ENCODE peak calls at places on chromosomes 2 and 18, in eight cellular contexts. One of them, this sample, is unnamed. For H3K4me1, the result is how much of the 10 kb centered on the place peaks cover.

GRCh38 chr2:1739961-1740713 is 4.2 kb downstream of the PXDN start:
- DNase-seq in adipocyte: no peak
- DNase-seq in SJSA1: peak
- DNase-seq in PC-3: no peak
- DNase-seq in ovary: peak
- DNase-seq in left ventricle myocardium inferior: no peak
- DNase-seq in neuronal stem cell: no peak
- DNase-seq in aorta: no peak
- DNase-seq in this sample: no peak

GRCh38 chr2:209719034-209719433 is 52.6 kb upstream of the UNC80 start:
- DNase-seq in neuronal stem cell: no peak
- DNase-seq in ovary: no peak
- DNase-seq in left ventricle myocardium inferior: no peak
- DNase-seq in PC-3: no peak
- DNase-seq in aorta: no peak
- DNase-seq in SJSA1: no peak
- DNase-seq in adipocyte: no peak
- DNase-seq in this sample: no peak

GRCh38 chr2:60641866-60642788 is 88.7 kb upstream of the BCL11A start:
- DNase-seq in neuronal stem cell: peak
- DNase-seq in left ventricle myocardium inferior: no peak
- DNase-seq in ovary: no peak
- DNase-seq in SJSA1: peak
- DNase-seq in PC-3: peak
- DNase-seq in aorta: no peak
- DNase-seq in adipocyte: peak
- DNase-seq in this sample: peak

GRCh38 chr2:50196775-50197482 is 835.0 kb downstream of the NRXN1 start:
- DNase-seq in left ventricle myocardium inferior: no peak
- DNase-seq in aorta: no peak
- DNase-seq in neuronal stem cell: no peak
- DNase-seq in SJSA1: no peak
- DNase-seq in PC-3: no peak
- DNase-seq in ovary: no peak
- DNase-seq in adipocyte: no peak
- DNase-seq in this sample: no peak

GRCh38 chr2:151472966-151473365 is 63.3 kb downstream of the RIF1 start:
- DNase-seq in SJSA1: no peak
- DNase-seq in neuronal stem cell: no peak
- DNase-seq in adipocyte: no peak
- DNase-seq in left ventricle myocardium inferior: no peak
- DNase-seq in ovary: no peak
- DNase-seq in PC-3: no peak
- DNase-seq in aorta: no peak
- DNase-seq in this sample: no peak

GRCh38 chr18:78510636-78511035 is 469.0 kb upstream of the SALL3 start:
- DNase-seq in ovary: no peak
- DNase-seq in left ventricle myocardium inferior: no peak
- DNase-seq in adipocyte: no peak
- DNase-seq in aorta: no peak
- DNase-seq in PC-3: no peak
- DNase-seq in neuronal stem cell: no peak
- DNase-seq in SJSA1: no peak
- DNase-seq in this sample: no peak

GRCh38 chr2:72794572-72794971 is 31.3 kb downstream of the EXOC6B start:
- DNase-seq in ovary: no peak
- DNase-seq in adipocyte: no peak
- DNase-seq in left ventricle myocardium inferior: no peak
- DNase-seq in SJSA1: peak
- DNase-seq in aorta: no peak
- DNase-seq in neuronal stem cell: no peak
- DNase-seq in PC-3: peak
- DNase-seq in this sample: no peak

GRCh38 chr2:150811259-150811912 is 323.9 kb upstream of the RND3 start:
- DNase-seq in left ventricle myocardium inferior: no peak
- DNase-seq in SJSA1: no peak
- DNase-seq in adipocyte: peak
- DNase-seq in PC-3: peak
- DNase-seq in neuronal stem cell: no peak
- DNase-seq in aorta: no peak
- DNase-seq in ovary: no peak
- DNase-seq in this sample: no peak

GRCh38 chr2:46651363-46652099 is 172.2 kb downstream of the TMEM247 start:
- DNase-seq in SJSA1: no peak
- DNase-seq in neuronal stem cell: no peak
- DNase-seq in PC-3: no peak
- DNase-seq in left ventricle myocardium inferior: no peak
- DNase-seq in aorta: no peak
- DNase-seq in ovary: peak
- DNase-seq in adipocyte: no peak
- DNase-seq in this sample: no peak

GRCh38 chr2:31996571-31997150 is 14.1 kb downstream of the MEMO1 start:
- DNase-seq in PC-3: no peak
- DNase-seq in ovary: no peak
- DNase-seq in left ventricle myocardium inferior: no peak
- DNase-seq in aorta: no peak
- DNase-seq in neuronal stem cell: no peak
- DNase-seq in adipocyte: no peak
- DNase-seq in SJSA1: no peak
- DNase-seq in this sample: no peak

GRCh38 chr18:13276530-13277520 is 58.3 kb downstream of the LDLRAD4 start:
- DNase-seq in ovary: no peak
- DNase-seq in aorta: no peak
- DNase-seq in left ventricle myocardium inferior: no peak
- DNase-seq in SJSA1: no peak
- DNase-seq in PC-3: no peak
- DNase-seq in neuronal stem cell: no peak
- DNase-seq in adipocyte: no peak
- DNase-seq in this sample: no peak

GRCh38 chr2:176083796-176084261 is at the start of gene EVX2:
- DNase-seq in aorta: no peak
- DNase-seq in neuronal stem cell: no peak
- DNase-seq in PC-3: no peak
- DNase-seq in ovary: no peak
- DNase-seq in adipocyte: no peak
- DNase-seq in left ventricle myocardium inferior: no peak
- DNase-seq in SJSA1: no peak
- DNase-seq in this sample: no peak

GRCh38 chr18:41395695-41396094 is 559.3 kb upstream of the PIK3C3 start:
- DNase-seq in PC-3: peak
- DNase-seq in left ventricle myocardium inferior: no peak
- DNase-seq in aorta: no peak
- DNase-seq in SJSA1: no peak
- DNase-seq in ovary: no peak
- DNase-seq in neuronal stem cell: no peak
- DNase-seq in adipocyte: no peak
- DNase-seq in this sample: no peak

GRCh38 chr2:118489712-118490255 is 357.7 kb downstream of the EN1 start:
- DNase-seq in left ventricle myocardium inferior: no peak
- DNase-seq in SJSA1: no peak
- DNase-seq in adipocyte: no peak
- DNase-seq in aorta: no peak
- DNase-seq in ovary: no peak
- DNase-seq in neuronal stem cell: no peak
- DNase-seq in PC-3: no peak
- DNase-seq in this sample: no peak

GRCh38 chr2:161981679-161982300 is 92.2 kb downstream of the DPP4 start:
- DNase-seq in adipocyte: no peak
- DNase-seq in neuronal stem cell: no peak
- DNase-seq in PC-3: no peak
- DNase-seq in left ventricle myocardium inferior: no peak
- DNase-seq in aorta: no peak
- DNase-seq in ovary: no peak
- DNase-seq in SJSA1: no peak
- DNase-seq in this sample: no peak

GRCh38 chr2:20438334-20439192 is 8.3 kb upstream of the RHOB start:
- DNase-seq in left ventricle myocardium inferior: no peak
- DNase-seq in SJSA1: peak
- DNase-seq in aorta: no peak
- DNase-seq in neuronal stem cell: no peak
- DNase-seq in PC-3: peak
- DNase-seq in adipocyte: peak
- DNase-seq in ovary: peak
- DNase-seq in this sample: no peak

GRCh38 chr2:151363709-151364108 is 6.3 kb downstream of the TNFAIP6 start:
- DNase-seq in aorta: no peak
- DNase-seq in ovary: no peak
- DNase-seq in neuronal stem cell: no peak
- DNase-seq in PC-3: no peak
- DNase-seq in adipocyte: peak
- DNase-seq in left ventricle myocardium inferior: peak
- DNase-seq in SJSA1: no peak
- DNase-seq in this sample: no peak

GRCh38 chr2:74201196-74201595 is 2.8 kb downstream of the MTHFD2 start:
- DNase-seq in neuronal stem cell: no peak
- DNase-seq in aorta: no peak
- DNase-seq in PC-3: no peak
- DNase-seq in SJSA1: no peak
- DNase-seq in adipocyte: no peak
- DNase-seq in ovary: peak
- DNase-seq in left ventricle myocardium inferior: no peak
- DNase-seq in this sample: no peak

GRCh38 chr2:74199871-74200305 is 1.5 kb downstream of the MTHFD2 start:
- DNase-seq in ovary: no peak
- DNase-seq in aorta: no peak
- DNase-seq in neuronal stem cell: no peak
- DNase-seq in PC-3: peak
- DNase-seq in adipocyte: peak
- DNase-seq in SJSA1: no peak
- DNase-seq in left ventricle myocardium inferior: no peak
- DNase-seq in this sample: no peak

GRCh38 chr2:74199275-74199701 is 873 bp downstream of the MTHFD2 start:
- DNase-seq in left ventricle myocardium inferior: no peak
- DNase-seq in aorta: no peak
- DNase-seq in neuronal stem cell: no peak
- DNase-seq in PC-3: no peak
- DNase-seq in ovary: no peak
- DNase-seq in SJSA1: no peak
- DNase-seq in adipocyte: no peak
- DNase-seq in this sample: no peak

GRCh38 chr2:74204436-74204835 is 6.0 kb downstream of the MTHFD2 start:
- DNase-seq in left ventricle myocardium inferior: no peak
- DNase-seq in adipocyte: no peak
- DNase-seq in aorta: no peak
- DNase-seq in ovary: no peak
- DNase-seq in PC-3: no peak
- DNase-seq in neuronal stem cell: no peak
- DNase-seq in SJSA1: no peak
- DNase-seq in this sample: no peak

GRCh38 chr2:74201596-74201995 is 3.2 kb downstream of the MTHFD2 start:
- DNase-seq in ovary: peak
- DNase-seq in PC-3: peak
- DNase-seq in SJSA1: no peak
- DNase-seq in aorta: no peak
- DNase-seq in neuronal stem cell: no peak
- DNase-seq in left ventricle myocardium inferior: no peak
- DNase-seq in adipocyte: peak
- DNase-seq in this sample: no peak
- H3K4me1 ChIP-seq in ovary: under half
- H3K4me1 ChIP-seq in PC-3: half or more
- H3K4me1 ChIP-seq in SJSA1: under half
- H3K4me1 ChIP-seq in aorta: under half
- H3K4me1 ChIP-seq in neuronal stem cell: under half
- H3K4me1 ChIP-seq in left ventricle myocardium inferior: half or more
- H3K4me1 ChIP-seq in adipocyte: half or more
- H3K4me1 ChIP-seq in this sample: under half

GRCh38 chr2:240999001-240999791 is 778 bp downstream of the SNED1 start:
- DNase-seq in aorta: no peak
- DNase-seq in SJSA1: no peak
- DNase-seq in PC-3: no peak
- DNase-seq in neuronal stem cell: no peak
- DNase-seq in adipocyte: peak
- DNase-seq in left ventricle myocardium inferior: peak
- DNase-seq in ovary: peak
- DNase-seq in this sample: no peak
- H3K4me3 ChIP-seq in aorta: peak
- H3K4me3 ChIP-seq in SJSA1: peak
- H3K4me3 ChIP-seq in PC-3: peak
- H3K4me3 ChIP-seq in neuronal stem cell: peak
- H3K4me3 ChIP-seq in adipocyte: peak
- H3K4me3 ChIP-seq in left ventricle myocardium inferior: peak
- H3K4me3 ChIP-seq in ovary: peak
- H3K4me3 ChIP-seq in this sample: peak

DNA sequence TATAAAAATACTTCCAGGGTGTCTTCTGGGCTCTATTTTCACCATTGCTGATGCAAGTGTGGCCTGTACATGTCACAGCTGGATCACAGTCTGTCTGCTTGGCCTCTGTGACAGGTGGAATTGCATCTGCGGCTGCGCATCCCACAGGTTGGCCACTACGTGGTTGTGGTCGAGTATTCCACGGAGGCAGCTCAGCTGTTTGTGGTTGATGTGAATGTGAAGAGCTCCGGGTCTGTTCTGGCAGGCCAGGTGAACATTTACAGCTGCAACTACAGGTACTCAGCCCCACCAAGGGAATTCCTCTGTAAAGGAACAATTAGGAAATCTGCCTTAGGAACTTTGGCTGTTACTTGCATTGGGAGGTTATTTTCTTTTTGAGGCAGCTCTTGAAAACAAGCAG is 144.5 kb downstream of the LAMA3 start:
- DNase-seq in ovary: no peak
- DNase-seq in SJSA1: no peak
- DNase-seq in left ventricle myocardium inferior: no peak
- DNase-seq in neuronal stem cell: no peak
- DNase-seq in PC-3: no peak
- DNase-seq in adipocyte: no peak
- DNase-seq in aorta: no peak
- DNase-seq in this sample: no peak
- H3K4me1 ChIP-seq in ovary: under half
- H3K4me1 ChIP-seq in SJSA1: under half
- H3K4me1 ChIP-seq in left ventricle myocardium inferior: under half
- H3K4me1 ChIP-seq in neuronal stem cell: under half
- H3K4me1 ChIP-seq in PC-3: under half
- H3K4me1 ChIP-seq in adipocyte: under half
- H3K4me1 ChIP-seq in aorta: under half
- H3K4me1 ChIP-seq in this sample: under half

GRCh38 chr18:73691118-73691517 is 456.5 kb downstream of the FBXO15 start:
- DNase-seq in left ventricle myocardium inferior: no peak
- DNase-seq in PC-3: peak
- DNase-seq in SJSA1: peak
- DNase-seq in adipocyte: peak
- DNase-seq in ovary: no peak
- DNase-seq in neuronal stem cell: no peak
- DNase-seq in aorta: no peak
- DNase-seq in this sample: no peak

GRCh38 chr18:73690222-73690621 is 457.4 kb downstream of the FBXO15 start:
- DNase-seq in adipocyte: no peak
- DNase-seq in SJSA1: peak
- DNase-seq in left ventricle myocardium inferior: no peak
- DNase-seq in aorta: no peak
- DNase-seq in neuronal stem cell: peak
- DNase-seq in PC-3: no peak
- DNase-seq in ovary: no peak
- DNase-seq in this sample: no peak

GRCh38 chr18:73688851-73689659 is 458.6 kb downstream of the FBXO15 start:
- DNase-seq in SJSA1: peak
- DNase-seq in PC-3: peak
- DNase-seq in aorta: no peak
- DNase-seq in left ventricle myocardium inferior: no peak
- DNase-seq in neuronal stem cell: peak
- DNase-seq in adipocyte: peak
- DNase-seq in ovary: no peak
- DNase-seq in this sample: no peak

GRCh38 chr18:73691624-73692023 is 456.0 kb downstream of the FBXO15 start:
- DNase-seq in ovary: no peak
- DNase-seq in PC-3: no peak
- DNase-seq in aorta: no peak
- DNase-seq in SJSA1: no peak
- DNase-seq in neuronal stem cell: no peak
- DNase-seq in left ventricle myocardium inferior: no peak
- DNase-seq in adipocyte: no peak
- DNase-seq in this sample: no peak

GRCh38 chr18:73688161-73688560 is 459.5 kb downstream of the FBXO15 start:
- DNase-seq in neuronal stem cell: no peak
- DNase-seq in ovary: no peak
- DNase-seq in aorta: no peak
- DNase-seq in SJSA1: no peak
- DNase-seq in adipocyte: no peak
- DNase-seq in PC-3: no peak
- DNase-seq in left ventricle myocardium inferior: no peak
- DNase-seq in this sample: no peak
- H3K4me3 ChIP-seq in neuronal stem cell: no peak
- H3K4me3 ChIP-seq in ovary: no peak
- H3K4me3 ChIP-seq in aorta: no peak
- H3K4me3 ChIP-seq in SJSA1: no peak
- H3K4me3 ChIP-seq in adipocyte: no peak
- H3K4me3 ChIP-seq in PC-3: no peak
- H3K4me3 ChIP-seq in left ventricle myocardium inferior: no peak
- H3K4me3 ChIP-seq in this sample: no peak